ENCODE peak calls at places on chromosomes 3 and 15, in six cellular contexts. Y is choroid plexus epithelial cell, T is GM06990, J is AG04449, H is IMR-90, N is psoas muscle. I is an unnamed sample.

GRCh38 chr3:58640700-58641372 is 25.7 kb downstream of the FAM3D start:
- DNase-seq in Y (peak; percentile 82), T (peak; percentile 50), J (no peak), H (peak; percentile 74), N (peak; percentile 71), I (no peak)

GRCh38 chr3:134801204-134801958 is 6.3 kb downstream of the EPHB1 start:
- DNase-seq in Y (no peak), T (no peak), J (no peak), H (no peak), N (no peak), I (no peak)

GRCh38 chr15:65197337-65197645 is 12.1 kb upstream of the CLPX start:
- DNase-seq in Y (no peak), T (no peak), J (no peak), H (no peak), N (no peak), I (no peak)

GRCh38 chr3:112002458-112002971 is 3.8 kb downstream of the TAGLN3 start:
- DNase-seq in Y (no peak), T (no peak), J (no peak), H (peak; percentile 81), N (no peak), I (no peak)

GRCh38 chr3:109098245-109098644 is 19.7 kb downstream of the MORC1 start:
- DNase-seq in Y (peak; percentile 4), T (no peak), J (no peak), H (no peak), N (no peak), I (no peak)

GRCh38 chr3:49616491-49616941 is 57.6 kb upstream of the APEH start:
- DNase-seq in Y (peak; percentile 83), T (no peak), J (peak; percentile 17), H (peak; percentile 56), N (no peak), I (peak; percentile 39)

GRCh38 chr3:179093807-179094206 is 22.2 kb upstream of the ZMAT3 start:
- DNase-seq in Y (peak; percentile 76), T (no peak), J (no peak), H (peak; percentile 59), N (no peak), I (no peak)

GRCh38 chr15:72515591-72516389 is 41.7 kb downstream of the ARIH1 start:
- DNase-seq in Y (peak; percentile 42), T (no peak), J (peak; percentile 54), H (peak; percentile 20), N (no peak), I (peak; percentile 12)

GRCh38 chr15:48102167-48102566 is 18.6 kb upstream of the SLC24A5 start:
- DNase-seq in Y (peak; percentile 91), T (no peak), J (no peak), H (peak; percentile 8), N (no peak), I (no peak)

GRCh38 chr3:137084579-137084978 is 126.8 kb downstream of the IL20RB start:
- DNase-seq in Y (no peak), T (no peak), J (no peak), H (no peak), N (no peak), I (no peak)

DNA sequence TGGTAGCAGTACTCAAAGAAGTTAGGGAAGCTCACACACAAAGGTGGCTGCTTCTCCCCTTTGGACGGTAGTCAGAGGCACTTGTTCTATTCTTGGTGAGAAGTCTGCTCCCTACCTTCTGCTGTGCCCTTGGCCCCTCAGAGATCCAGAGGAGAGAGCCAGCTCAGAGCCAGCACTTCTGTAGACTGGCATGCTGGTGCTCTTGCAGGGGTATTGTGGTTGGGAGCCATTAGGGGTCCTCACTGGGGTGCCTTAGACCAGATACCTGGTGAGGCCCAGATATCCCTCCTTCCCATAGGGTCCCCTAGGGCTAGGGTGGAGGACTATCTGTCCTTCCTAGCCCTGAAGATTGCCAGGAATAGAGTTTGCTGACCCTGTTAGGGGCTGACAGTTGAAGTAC is 140.6 kb downstream of the EEFSEC start:
- DNase-seq in Y (no peak), T (no peak), J (no peak), H (no peak), N (no peak), I (no peak)
- H3K4me3 ChIP-seq in Y (no peak overlapping the region), T (no peak overlapping the region), J (no peak overlapping the region), H (no peak overlapping the region), N (no peak overlapping the region), I (no peak overlapping the region)

GRCh38 chr15:82656641-82657266 is 9.6 kb upstream of the CPEB1 start:
- DNase-seq in Y (no peak), T (no peak), J (no peak), H (no peak), N (no peak), I (no peak)
- TF ChIP-seq CTCF in Y (no peak), T (no peak), J (no peak), H (no peak), N (no peak), I (no peak)

DNA sequence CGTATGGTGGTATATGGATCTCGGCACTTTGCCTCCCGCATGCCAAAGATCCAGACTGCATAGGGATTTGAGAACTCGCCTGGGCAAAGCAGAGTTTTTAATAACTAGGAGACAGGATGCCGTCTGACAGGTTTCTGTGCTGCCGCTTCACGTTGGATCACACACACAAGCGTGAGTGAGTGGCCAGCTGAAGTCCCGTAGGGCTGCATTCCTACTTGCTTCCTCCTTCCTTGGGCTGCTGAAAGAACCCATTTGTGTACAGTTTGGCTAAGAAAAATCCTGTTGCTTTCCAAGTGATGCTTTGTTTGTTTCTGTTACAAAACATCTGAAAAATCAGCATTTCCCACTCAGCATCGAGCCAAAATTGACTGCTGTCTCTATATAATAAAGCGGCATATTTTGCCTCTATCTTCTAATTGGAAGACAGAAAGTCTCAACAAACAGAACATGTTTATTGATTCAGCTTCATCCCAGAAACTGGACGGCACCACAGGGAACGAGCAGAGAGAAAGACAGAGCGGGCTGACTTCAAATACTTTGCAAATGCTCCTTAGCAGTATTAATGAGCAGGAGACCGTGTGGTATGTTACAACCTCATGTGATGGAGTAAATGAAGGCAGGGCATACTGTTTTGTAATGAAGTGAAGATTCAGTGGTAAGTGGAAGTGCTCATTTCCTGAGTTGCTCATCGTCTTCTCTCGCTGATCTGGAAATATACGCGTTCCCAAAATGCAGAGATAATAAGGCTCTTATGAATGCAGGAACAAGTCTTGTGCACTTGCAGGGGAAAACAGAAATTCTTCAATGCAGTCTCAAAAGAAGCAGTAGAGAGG is 604.5 kb upstream of the CFAP20DC start:
- DNase-seq in Y (peak; percentile 16), T (no peak), J (no peak), H (peak; percentile 11), N (peak; percentile 47), I (no peak)
- H3K4me3 ChIP-seq in Y (no peak overlapping the region), T (no peak overlapping the region), J (no peak overlapping the region), H (no peak overlapping the region), N (no peak overlapping the region), I (no peak overlapping the region)

GRCh38 chr3:171838218-171838720 is 4.9 kb upstream of the TMEM212 start:
- DNase-seq in Y (peak; percentile 88), T (no peak), J (no peak), H (peak; percentile 78), N (peak; percentile 34), I (no peak)
- TF ChIP-seq CTCF in Y (peak; percentile 44), T (no peak), J (no peak), H (peak; percentile 2), N (no peak), I (no peak)

DNA sequence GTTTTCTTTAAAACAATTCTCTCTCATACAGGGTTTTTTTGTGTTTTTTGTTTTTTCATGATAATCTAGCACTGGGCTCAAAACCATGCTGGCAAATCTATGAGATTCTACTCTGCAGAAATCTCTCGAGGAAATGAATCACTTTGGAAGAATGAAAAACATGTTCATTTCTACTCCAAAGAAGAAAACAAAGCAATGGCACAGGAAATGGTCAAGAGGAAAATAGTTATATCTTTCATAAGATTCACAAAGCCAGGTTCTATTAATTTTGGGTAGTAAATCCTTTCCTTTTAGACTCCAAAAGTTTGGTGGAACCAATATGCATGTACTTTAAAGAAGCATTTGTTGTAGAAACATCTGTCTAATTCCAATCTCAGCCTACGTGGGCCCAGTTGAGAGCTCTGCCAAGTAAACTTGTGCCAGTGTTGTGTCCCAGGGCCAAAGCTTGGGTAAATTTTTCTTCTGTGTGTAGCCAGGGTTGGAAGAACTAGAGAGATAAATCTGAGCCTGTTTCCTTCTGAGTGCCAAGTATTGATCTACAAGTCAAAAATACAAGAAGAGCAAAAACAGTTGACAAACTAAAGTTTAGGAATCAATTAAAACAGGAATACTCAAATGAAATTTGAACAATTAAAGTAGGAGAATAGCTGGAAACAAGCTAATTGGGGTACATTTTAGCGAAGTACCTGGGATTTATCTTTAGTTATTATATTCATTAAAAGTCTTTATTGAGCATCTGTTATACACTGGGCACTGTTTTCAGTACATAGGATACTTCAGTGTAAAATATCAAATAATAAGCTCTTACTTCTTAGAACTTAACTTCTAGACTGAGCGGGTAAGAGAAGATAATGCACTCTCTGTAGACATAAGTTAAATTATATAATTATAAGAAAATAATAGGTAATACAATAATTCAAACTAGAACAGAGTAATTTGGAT is 657.5 kb upstream of the NECTIN3 start:
- DNase-seq in Y (peak; percentile 91), T (no peak), J (peak; percentile 31), H (peak; percentile 84), N (no peak), I (peak; percentile 49)
- H3K4me3 ChIP-seq in Y (no peak overlapping the region), T (no peak overlapping the region), J (no peak overlapping the region), H (no peak overlapping the region), N (no peak overlapping the region), I (no peak overlapping the region)

DNA sequence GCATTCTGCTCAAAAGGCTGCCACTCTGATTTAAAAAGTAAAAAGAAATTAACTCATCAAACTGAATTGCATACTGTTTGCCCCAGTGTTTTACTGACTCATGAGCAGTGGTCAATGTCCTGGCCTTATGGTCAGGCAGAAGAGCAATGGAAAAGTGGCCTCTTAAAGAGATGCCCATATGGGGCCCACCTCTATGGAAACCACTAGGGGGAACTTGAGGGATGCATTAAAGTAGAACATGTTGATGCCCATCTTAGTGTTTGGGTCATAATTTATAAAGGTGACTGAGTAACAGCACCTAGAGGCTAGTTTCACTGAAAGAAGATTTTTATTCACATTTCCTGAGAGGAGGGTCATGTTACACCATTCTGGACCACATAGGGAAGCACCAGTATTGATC is 66.5 kb upstream of the RNU6-1 start:
- DNase-seq in Y (peak; percentile 67), T (no peak), J (no peak), H (peak; percentile 15), N (no peak), I (no peak)
- TF ChIP-seq CTCF in Y (peak; percentile 67), T (peak; percentile 15), J (no peak), H (peak; percentile 37), N (peak; percentile 32), I (peak; percentile 45)

DNA sequence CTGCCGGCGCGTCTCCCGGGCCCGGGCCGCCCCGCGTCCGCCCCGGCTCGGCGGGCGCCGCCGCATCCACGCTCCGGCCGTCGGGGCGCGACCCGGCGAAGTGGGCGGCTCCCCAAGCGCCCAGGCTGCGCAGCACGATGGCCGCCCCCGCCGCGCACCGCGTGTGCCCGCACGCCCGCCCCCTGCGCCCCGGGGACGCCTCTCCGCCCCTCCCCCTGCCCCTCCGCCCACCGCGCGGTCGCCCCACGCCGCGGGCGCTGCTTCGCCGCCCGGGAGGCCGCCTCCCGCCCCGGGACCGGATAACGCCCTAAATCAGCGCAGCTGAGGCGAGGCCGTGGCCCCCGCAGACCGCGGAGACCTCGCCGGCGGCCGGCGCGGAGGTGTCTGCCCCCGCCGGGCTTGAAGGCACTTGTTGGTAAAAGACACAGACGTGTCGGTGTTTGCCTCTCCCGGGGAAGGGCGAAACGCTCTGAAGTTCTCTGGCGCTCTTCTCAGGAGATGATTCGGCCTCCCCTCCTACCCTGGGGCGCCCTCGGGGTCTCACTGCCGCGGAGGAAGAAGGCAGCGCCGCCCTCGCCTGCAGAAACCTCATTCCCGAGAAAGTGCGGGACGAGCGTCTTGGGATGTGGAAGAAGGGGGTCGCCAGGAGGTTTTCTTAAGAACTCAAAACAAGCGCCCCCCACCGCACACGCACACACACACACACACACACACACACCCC is at the start of gene BNC1:
- DNase-seq in Y (peak; percentile 29), T (no peak), J (no peak), H (no peak), N (no peak), I (no peak)
- H3K4me3 ChIP-seq in Y (peak within 1 kb of the TSS; percentile 64), T (no peak within 1 kb of the TSS), J (peak within 1 kb of the TSS; percentile 67), H (peak within 1 kb of the TSS; percentile 24), N (peak within 1 kb of the TSS; percentile 60), I (peak within 1 kb of the TSS; percentile 90)